ENCODE peak calls at places on chromosomes 16 and 17, in four cellular contexts. One of them, this sample, is unnamed.

GRCh38 chr16:16871196-16871595 is 492.3 kb downstream of the NPIPA7 start:
- DNase-seq in AG09319: no peak
- DNase-seq in HCT116: no peak
- DNase-seq in K562: no peak
- DNase-seq in this sample: no peak

GRCh38 chr16:70646260-70647241 is at the start of gene IL34:
- DNase-seq in AG09319: no peak
- DNase-seq in HCT116: no peak
- DNase-seq in K562: no peak
- DNase-seq in this sample: no peak

GRCh38 chr17:1002771-1003555 is 6.0 kb downstream of the TIMM22 start:
- DNase-seq in AG09319: peak; percentile 38
- DNase-seq in HCT116: no peak
- DNase-seq in K562: no peak
- DNase-seq in this sample: no peak

GRCh38 chr16:50696575-50697420 is 3.4 kb downstream of the NOD2 start:
- DNase-seq in AG09319: no peak
- DNase-seq in HCT116: peak; percentile 81
- DNase-seq in K562: peak; percentile 73
- DNase-seq in this sample: no peak

GRCh38 chr16:86044881-86045600 is 146.1 kb downstream of the IRF8 start:
- DNase-seq in AG09319: no peak
- DNase-seq in HCT116: no peak
- DNase-seq in K562: no peak
- DNase-seq in this sample: no peak

GRCh38 chr17:1558401-1558800 is 4.2 kb downstream of the PITPNA start:
- DNase-seq in AG09319: no peak
- DNase-seq in HCT116: no peak
- DNase-seq in K562: no peak
- DNase-seq in this sample: no peak

GRCh38 chr16:22007509-22008214 is at the start of gene MOSMO:
- DNase-seq in AG09319: no peak
- DNase-seq in HCT116: no peak
- DNase-seq in K562: peak; percentile 70
- DNase-seq in this sample: peak; percentile 12

GRCh38 chr16:77422196-77422784 is 12.5 kb downstream of the ADAMTS18 start:
- DNase-seq in AG09319: no peak
- DNase-seq in HCT116: no peak
- DNase-seq in K562: no peak
- DNase-seq in this sample: no peak

GRCh38 chr17:7842950-7843535 is 9.0 kb downstream of the KDM6B start:
- DNase-seq in AG09319: no peak
- DNase-seq in HCT116: no peak
- DNase-seq in K562: peak; percentile 65
- DNase-seq in this sample: no peak

GRCh38 chr17:17141860-17142552 is 64.1 kb downstream of the PLD6 start:
- DNase-seq in AG09319: no peak
- DNase-seq in HCT116: no peak
- DNase-seq in K562: peak; percentile 58
- DNase-seq in this sample: no peak

GRCh38 chr16:86244936-86245335 is 265.4 kb upstream of the FOXF1 start:
- DNase-seq in AG09319: no peak
- DNase-seq in HCT116: no peak
- DNase-seq in K562: no peak
- DNase-seq in this sample: no peak

GRCh38 chr16:23245268-23245667 is 56.8 kb upstream of the SCNN1B start:
- DNase-seq in AG09319: no peak
- DNase-seq in HCT116: no peak
- DNase-seq in K562: no peak
- DNase-seq in this sample: no peak

GRCh38 chr17:78654230-78654824 is 77.1 kb upstream of the DNAH17 start:
- DNase-seq in AG09319: no peak
- DNase-seq in HCT116: no peak
- DNase-seq in K562: no peak
- DNase-seq in this sample: no peak

GRCh38 chr16:27829975-27830374 is 233.5 kb downstream of the GSG1L start:
- DNase-seq in AG09319: no peak
- DNase-seq in HCT116: no peak
- DNase-seq in K562: no peak
- DNase-seq in this sample: no peak

GRCh38 chr16:24635900-24636610 is 93.4 kb upstream of the TNRC6A start:
- DNase-seq in AG09319: peak; percentile 94
- DNase-seq in HCT116: no peak
- DNase-seq in K562: no peak
- DNase-seq in this sample: peak; percentile 95

GRCh38 chr17:41338961-41339485 is 11.6 kb downstream of the KRT33A start:
- DNase-seq in AG09319: peak; percentile 28
- DNase-seq in HCT116: no peak
- DNase-seq in K562: no peak
- DNase-seq in this sample: no peak

GRCh38 chr16:11914759-11915643 is 755 bp downstream of the GSPT1 start:
- DNase-seq in AG09319: no peak
- DNase-seq in HCT116: no peak
- DNase-seq in K562: peak; percentile 64
- DNase-seq in this sample: no peak

DNA sequence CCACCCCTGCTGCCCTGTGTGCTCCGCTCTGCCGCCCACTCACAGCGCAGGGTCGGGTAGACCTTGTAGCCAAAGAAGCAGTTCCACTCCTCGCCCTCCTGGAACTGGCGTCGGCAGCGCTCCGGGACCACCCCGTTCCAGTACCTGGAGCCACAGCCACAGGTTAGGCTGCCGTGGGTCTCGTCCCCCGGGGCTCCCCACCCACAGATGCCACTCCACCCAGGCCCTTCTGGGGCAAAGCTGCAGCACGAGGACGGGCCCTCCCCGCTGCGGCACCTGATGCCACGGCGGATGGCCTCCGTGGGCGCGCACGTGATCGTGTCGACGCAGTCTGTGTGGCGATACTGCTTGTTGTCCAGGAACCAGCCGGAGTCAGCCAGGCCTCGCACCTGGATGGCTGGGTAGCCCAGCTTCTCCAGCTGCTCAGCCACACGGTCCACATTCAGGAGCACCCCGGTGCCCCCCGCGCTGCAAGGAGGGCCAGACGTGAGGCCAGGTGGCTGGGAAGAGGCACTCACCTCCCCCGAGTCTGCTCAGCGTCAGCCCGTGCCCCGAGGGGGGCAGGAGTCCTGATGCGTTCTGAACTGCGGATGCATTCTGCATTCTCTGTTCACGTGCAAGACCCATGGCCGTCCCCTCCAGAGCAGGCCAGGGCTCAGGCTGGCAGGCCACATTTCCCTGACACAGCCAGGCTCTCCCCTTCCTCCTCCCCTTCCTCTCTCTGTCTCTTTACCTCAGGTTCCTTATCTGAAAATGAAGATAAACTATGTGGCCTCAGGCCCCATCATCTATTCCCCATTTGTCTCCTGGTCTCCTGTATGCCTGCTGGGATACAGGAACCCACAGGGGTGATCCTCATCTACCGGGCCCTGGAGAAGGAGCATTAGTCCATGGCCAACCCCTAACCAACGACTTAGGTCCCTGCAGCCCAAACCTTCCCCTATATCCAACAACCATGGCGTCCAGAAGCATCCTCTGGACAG is 4.1 kb downstream of the NOTUM start:
- DNase-seq in AG09319: no peak
- DNase-seq in HCT116: no peak
- DNase-seq in K562: no peak
- DNase-seq in this sample: no peak
- TF ChIP-seq CTCF in AG09319: no peak
- TF ChIP-seq CTCF in HCT116: no peak
- TF ChIP-seq CTCF in K562: no peak
- TF ChIP-seq CTCF in this sample: no peak

GRCh38 chr16:56273615-56274014 is 82.3 kb downstream of the GNAO1 start:
- DNase-seq in AG09319: no peak
- DNase-seq in HCT116: no peak
- DNase-seq in K562: no peak
- DNase-seq in this sample: no peak
- TF ChIP-seq CTCF in AG09319: no peak
- TF ChIP-seq CTCF in HCT116: no peak
- TF ChIP-seq CTCF in K562: no peak
- TF ChIP-seq CTCF in this sample: no peak

GRCh38 chr16:82715833-82716232 is 89.1 kb downstream of the CDH13 start:
- DNase-seq in AG09319: no peak
- DNase-seq in HCT116: no peak
- DNase-seq in K562: no peak
- DNase-seq in this sample: no peak
- TF ChIP-seq CTCF in AG09319: no peak
- TF ChIP-seq CTCF in HCT116: no peak
- TF ChIP-seq CTCF in K562: no peak
- TF ChIP-seq CTCF in this sample: no peak

DNA sequence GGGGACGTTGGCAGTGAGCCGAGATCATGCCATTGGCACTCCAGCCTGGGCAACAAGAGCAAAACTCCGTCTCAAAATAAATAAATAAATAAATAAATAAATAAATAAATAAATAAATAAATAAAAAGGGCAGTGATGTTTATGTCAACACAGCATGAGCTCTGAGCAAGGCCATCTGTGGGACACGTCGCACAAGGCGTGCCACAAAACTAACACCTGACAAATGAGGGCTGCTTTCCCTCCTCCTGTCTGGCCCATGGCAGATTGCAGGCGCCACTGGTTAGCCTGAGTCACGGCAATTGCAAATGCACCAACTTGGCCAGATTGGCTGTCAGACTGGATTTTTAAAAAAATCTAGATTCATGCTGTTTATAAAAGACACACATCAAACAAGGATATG is 25.9 kb upstream of the SPNS3 start:
- DNase-seq in AG09319: no peak
- DNase-seq in HCT116: no peak
- DNase-seq in K562: no peak
- DNase-seq in this sample: no peak
- TF ChIP-seq CTCF in AG09319: no peak
- TF ChIP-seq CTCF in HCT116: no peak
- TF ChIP-seq CTCF in K562: no peak
- TF ChIP-seq CTCF in this sample: no peak